ENCODE peak calls at places on chromosomes 4 and X, in four cellular contexts. One of them, this sample, is unnamed.

GRCh38 chr4:151540728-151541437 is 131.9 kb downstream of the FHIP1A start:
- DNase-seq in Peyer's patch: no peak
- DNase-seq in testis: no peak
- DNase-seq in mammary epithelial cell: peak; percentile 99
- DNase-seq in this sample: peak; percentile 48

GRCh38 chrX:5979338-5979737 is 249.3 kb downstream of the NLGN4X start:
- DNase-seq in testis: no peak
- DNase-seq in mammary epithelial cell: peak; percentile 30
- DNase-seq in Peyer's patch: no peak
- DNase-seq in this sample: no peak

GRCh38 chrX:9515973-9516538 is 51.2 kb downstream of the TBL1X start:
- DNase-seq in Peyer's patch: no peak
- DNase-seq in mammary epithelial cell: no peak
- DNase-seq in testis: peak; percentile 27
- DNase-seq in this sample: no peak

GRCh38 chr4:1084796-1085403 is 28.5 kb downstream of the RNF212 start:
- DNase-seq in mammary epithelial cell: no peak
- DNase-seq in testis: no peak
- DNase-seq in Peyer's patch: no peak
- DNase-seq in this sample: no peak

GRCh38 chr4:121182296-121182695 is 18.2 kb upstream of the TNIP3 start:
- DNase-seq in testis: no peak
- DNase-seq in mammary epithelial cell: no peak
- DNase-seq in Peyer's patch: no peak
- DNase-seq in this sample: peak; percentile 56

GRCh38 chr4:145234086-145234694 is 53.8 kb upstream of the OTUD4 start:
- DNase-seq in Peyer's patch: peak; percentile 31
- DNase-seq in testis: peak; percentile 63
- DNase-seq in mammary epithelial cell: peak; percentile 43
- DNase-seq in this sample: peak; percentile 65

GRCh38 chr4:24422644-24423043 is 161.7 kb downstream of the DHX15 start:
- DNase-seq in mammary epithelial cell: no peak
- DNase-seq in testis: no peak
- DNase-seq in Peyer's patch: no peak
- DNase-seq in this sample: no peak

GRCh38 chr4:77599378-77599777 is 6.2 kb upstream of the CXCL13 start:
- DNase-seq in Peyer's patch: no peak
- DNase-seq in testis: peak; percentile 35
- DNase-seq in mammary epithelial cell: peak; percentile 42
- DNase-seq in this sample: peak; percentile 24

GRCh38 chr4:7043521-7044414 is 596 bp downstream of the TADA2B start:
- DNase-seq in mammary epithelial cell: peak; percentile 45
- DNase-seq in Peyer's patch: peak; percentile 49
- DNase-seq in testis: peak; percentile 56
- DNase-seq in this sample: peak; percentile 65

GRCh38 chr4:17272154-17272553 is 239.7 kb downstream of the QDPR start:
- DNase-seq in Peyer's patch: no peak
- DNase-seq in testis: no peak
- DNase-seq in mammary epithelial cell: no peak
- DNase-seq in this sample: no peak

GRCh38 chrX:13622565-13622964 is 30.4 kb upstream of the TCEANC start:
- DNase-seq in mammary epithelial cell: no peak
- DNase-seq in testis: no peak
- DNase-seq in Peyer's patch: no peak
- DNase-seq in this sample: no peak

GRCh38 chrX:85499400-85499799 is 119.9 kb upstream of the POF1B start:
- DNase-seq in testis: no peak
- DNase-seq in mammary epithelial cell: peak; percentile 62
- DNase-seq in Peyer's patch: no peak
- DNase-seq in this sample: no peak

GRCh38 chrX:123731258-123731986 is 1.4 kb downstream of the THOC2 start:
- DNase-seq in testis: peak; percentile 39
- DNase-seq in Peyer's patch: no peak
- DNase-seq in mammary epithelial cell: no peak
- DNase-seq in this sample: peak; percentile 23
- H3K27ac ChIP-seq in testis: peak overlapping the region; percentile 85
- H3K27ac ChIP-seq in Peyer's patch: peak overlapping the region; percentile 83
- H3K27ac ChIP-seq in mammary epithelial cell: peak overlapping the region; percentile 73
- H3K27ac ChIP-seq in this sample: peak overlapping the region; percentile 69

DNA sequence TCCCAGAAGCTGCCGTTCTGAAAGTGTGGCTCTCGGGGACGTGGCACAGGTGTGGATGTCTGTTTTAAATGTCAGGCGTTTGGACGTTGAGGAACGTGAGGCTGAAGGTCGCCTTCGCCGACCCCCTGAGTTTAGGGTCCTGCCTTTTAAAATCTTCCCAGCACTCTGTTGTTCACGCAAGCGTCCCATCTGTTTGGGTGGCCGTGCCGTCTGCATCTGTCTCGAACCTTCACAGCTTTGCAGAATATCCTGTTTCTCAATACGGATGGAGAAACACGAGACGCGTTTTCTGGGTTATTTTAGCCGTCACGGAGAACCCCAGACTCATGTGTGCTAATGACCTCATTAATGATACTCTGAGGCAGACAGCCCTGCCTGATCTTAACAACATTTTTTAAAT is 31.5 kb downstream of the SHOX start:
- DNase-seq in mammary epithelial cell: no peak
- DNase-seq in testis: no peak
- DNase-seq in Peyer's patch: no peak
- DNase-seq in this sample: no peak
- H3K9me3 ChIP-seq in mammary epithelial cell: peaks cover 37% of the 10 kb centered on the region
- H3K9me3 ChIP-seq in testis: no peaks in the 10 kb centered on the region
- H3K9me3 ChIP-seq in Peyer's patch: no peaks in the 10 kb centered on the region
- H3K9me3 ChIP-seq in this sample: no peaks in the 10 kb centered on the region

GRCh38 chrX:25226151-25226550 is 210.4 kb upstream of the ARX start:
- DNase-seq in Peyer's patch: no peak
- DNase-seq in testis: peak; percentile 28
- DNase-seq in mammary epithelial cell: no peak
- DNase-seq in this sample: no peak
- H3K4me3 ChIP-seq in Peyer's patch: no peak overlapping the region
- H3K4me3 ChIP-seq in testis: no peak overlapping the region
- H3K4me3 ChIP-seq in mammary epithelial cell: no peak overlapping the region
- H3K4me3 ChIP-seq in this sample: no peak overlapping the region

GRCh38 chr4:74456849-74457395 is 12.0 kb downstream of the AREG start:
- DNase-seq in mammary epithelial cell: peak; percentile 71
- DNase-seq in testis: no peak
- DNase-seq in Peyer's patch: no peak
- DNase-seq in this sample: no peak

GRCh38 chr4:74455361-74456055 is 10.6 kb downstream of the AREG start:
- DNase-seq in Peyer's patch: no peak
- DNase-seq in mammary epithelial cell: no peak
- DNase-seq in testis: no peak
- DNase-seq in this sample: no peak

GRCh38 chr4:74453846-74454742 is 9.2 kb downstream of the AREG start:
- DNase-seq in testis: no peak
- DNase-seq in mammary epithelial cell: no peak
- DNase-seq in Peyer's patch: no peak
- DNase-seq in this sample: no peak

GRCh38 chr4:74453037-74453635 is 8.2 kb downstream of the AREG start:
- DNase-seq in Peyer's patch: no peak
- DNase-seq in testis: no peak
- DNase-seq in mammary epithelial cell: no peak
- DNase-seq in this sample: no peak

DNA sequence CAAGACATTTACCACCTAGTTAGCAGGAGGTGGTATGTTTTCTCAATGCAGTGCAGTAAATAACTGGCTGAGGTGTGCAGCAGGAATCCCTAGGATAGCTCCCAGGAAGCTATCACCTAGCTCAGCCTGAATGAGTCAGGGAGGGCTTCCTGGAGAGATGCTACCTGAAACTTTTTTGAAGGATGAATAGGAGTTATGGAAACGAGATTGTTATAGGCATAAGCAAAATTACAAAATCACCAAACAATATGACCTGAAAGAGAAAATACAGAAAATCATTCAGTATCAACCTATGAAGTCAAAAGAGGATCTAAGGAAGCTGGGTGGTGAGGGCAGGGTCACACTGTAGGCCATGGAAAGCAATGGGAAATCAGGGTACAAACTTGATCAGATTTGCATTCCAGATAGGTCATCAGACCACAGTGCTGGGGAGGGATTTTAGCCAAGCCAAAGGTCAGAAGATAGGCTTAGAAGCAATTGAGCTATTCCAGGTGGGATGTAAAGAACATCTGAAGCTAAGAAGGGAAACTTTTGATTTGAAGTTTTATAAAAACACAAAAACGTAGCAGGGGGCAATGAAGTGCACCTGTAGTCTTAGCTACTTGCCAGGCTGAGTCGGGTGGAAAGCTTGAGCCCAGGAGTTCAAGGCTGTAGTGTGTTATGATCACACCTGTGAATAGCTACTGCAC is 11.3 kb downstream of the AREG start:
- DNase-seq in mammary epithelial cell: peak; percentile 91
- DNase-seq in Peyer's patch: no peak
- DNase-seq in testis: no peak
- DNase-seq in this sample: no peak
- H3K27ac ChIP-seq in mammary epithelial cell: peak overlapping the region; percentile 8
- H3K27ac ChIP-seq in Peyer's patch: no peak overlapping the region
- H3K27ac ChIP-seq in testis: no peak overlapping the region
- H3K27ac ChIP-seq in this sample: no peak overlapping the region

GRCh38 chrX:40009462-40009851 is 88.3 kb downstream of the BCOR start:
- DNase-seq in testis: no peak
- DNase-seq in mammary epithelial cell: no peak
- DNase-seq in Peyer's patch: no peak
- DNase-seq in this sample: no peak
- H3K9me3 ChIP-seq in testis: no peaks in the 10 kb centered on the region
- H3K9me3 ChIP-seq in mammary epithelial cell: no peaks in the 10 kb centered on the region
- H3K9me3 ChIP-seq in Peyer's patch: no peaks in the 10 kb centered on the region
- H3K9me3 ChIP-seq in this sample: no peaks in the 10 kb centered on the region